ENCODE peak calls at places on chromosomes 16 and 17, in five cellular contexts. One of them, this sample, is unnamed.

GRCh38 chr17:29582254-29582765 is 7.1 kb downstream of the GIT1 start:
- DNase-seq in islet precursor cell: no peak
- DNase-seq in frontal cortex: no peak
- DNase-seq in T-helper 17 cell: no peak
- DNase-seq in AG09309: no peak
- DNase-seq in this sample: no peak

GRCh38 chr17:74305865-74306654 is 20.0 kb upstream of the KIF19 start:
- DNase-seq in T-helper 17 cell: no peak
- DNase-seq in frontal cortex: no peak
- DNase-seq in islet precursor cell: no peak
- DNase-seq in AG09309: no peak
- DNase-seq in this sample: no peak

GRCh38 chr16:52562770-52563169 is 15.8 kb upstream of the TOX3 start:
- DNase-seq in AG09309: no peak
- DNase-seq in frontal cortex: no peak
- DNase-seq in islet precursor cell: no peak
- DNase-seq in T-helper 17 cell: no peak
- DNase-seq in this sample: no peak

GRCh38 chr16:75236232-75236631 is 15.2 kb downstream of the BCAR1 start:
- DNase-seq in islet precursor cell: no peak
- DNase-seq in AG09309: no peak
- DNase-seq in frontal cortex: no peak
- DNase-seq in T-helper 17 cell: no peak
- DNase-seq in this sample: no peak

GRCh38 chr17:65941500-65941899 is 250.4 kb downstream of the CEP112 start:
- DNase-seq in AG09309: no peak
- DNase-seq in frontal cortex: no peak
- DNase-seq in T-helper 17 cell: no peak
- DNase-seq in islet precursor cell: no peak
- DNase-seq in this sample: no peak

GRCh38 chr17:78219396-78220150 is 5.5 kb downstream of the BIRC5 start:
- DNase-seq in islet precursor cell: no peak
- DNase-seq in frontal cortex: no peak
- DNase-seq in T-helper 17 cell: no peak
- DNase-seq in AG09309: no peak
- DNase-seq in this sample: no peak

GRCh38 chr17:28193241-28193640 is 125.8 kb upstream of the TMEM97 start:
- DNase-seq in islet precursor cell: no peak
- DNase-seq in frontal cortex: no peak
- DNase-seq in AG09309: no peak
- DNase-seq in T-helper 17 cell: no peak
- DNase-seq in this sample: peak

GRCh38 chr16:63612462-63613227 is 1509.2 kb downstream of the CDH11 start:
- DNase-seq in T-helper 17 cell: no peak
- DNase-seq in frontal cortex: no peak
- DNase-seq in islet precursor cell: no peak
- DNase-seq in AG09309: no peak
- DNase-seq in this sample: no peak

GRCh38 chr16:11225677-11226549 is 30.1 kb downstream of the SOCS1 start:
- DNase-seq in frontal cortex: no peak
- DNase-seq in AG09309: no peak
- DNase-seq in islet precursor cell: no peak
- DNase-seq in T-helper 17 cell: no peak
- DNase-seq in this sample: no peak

GRCh38 chr16:67676939-67677338 is 10.3 kb downstream of the C16orf86 start:
- DNase-seq in AG09309: no peak
- DNase-seq in T-helper 17 cell: no peak
- DNase-seq in islet precursor cell: no peak
- DNase-seq in frontal cortex: no peak
- DNase-seq in this sample: no peak

GRCh38 chr17:27855454-27855853 is 37.7 kb downstream of the LYRM9 start:
- DNase-seq in frontal cortex: no peak
- DNase-seq in islet precursor cell: no peak
- DNase-seq in T-helper 17 cell: no peak
- DNase-seq in AG09309: no peak
- DNase-seq in this sample: no peak

This sample was measured in hypothalamus.